ENCODE peak calls at places on chromosomes 6 and 20, in eight cellular contexts. P is MM.1S; E is tibial artery; Z is SJSA1; N is neuronal stem cell; V is Panc1; D is lower lobe of right lung; Q is CD8-positive, alpha-beta T cell. K is an unnamed sample. For H3K4me1, the result is how much of the 10 kb centered on the place peaks cover.

GRCh38 chr6:164322533-164322932 is 908.0 kb downstream of the QKI start:
- DNase-seq in D (no peak), V (no peak), N (no peak), Q (no peak), P (no peak), E (no peak), Z (peak), K (no peak)

GRCh38 chr20:44411020-44411756 is 55.7 kb downstream of the HNF4A start:
- DNase-seq in E (no peak), N (no peak), V (no peak), D (no peak), Z (no peak), P (no peak), Q (no peak), K (peak)

GRCh38 chr6:84618046-84618752 is 146.2 kb downstream of the TBX18 start:
- DNase-seq in V (no peak), Q (no peak), D (no peak), P (no peak), E (no peak), N (no peak), Z (peak), K (no peak)

GRCh38 chr20:63280371-63280770 is 7.8 kb downstream of the ARFGAP1 start:
- DNase-seq in Z (no peak), D (no peak), E (no peak), N (no peak), P (no peak), V (no peak), Q (no peak), K (no peak)

GRCh38 chr6:109610555-109610954 is 80.4 kb downstream of the AK9 start:
- DNase-seq in V (no peak), Z (no peak), D (no peak), N (no peak), Q (no peak), E (no peak), P (peak), K (no peak)

GRCh38 chr20:10271470-10272219 is 53.0 kb downstream of the SNAP25 start:
- DNase-seq in D (no peak), N (no peak), Z (no peak), E (no peak), P (no peak), Q (no peak), V (no peak), K (no peak)

GRCh38 chr6:167550936-167551633 is 226.2 kb downstream of the TTLL2 start:
- DNase-seq in D (peak), V (no peak), P (no peak), Z (peak), Q (no peak), N (no peak), E (peak), K (peak)

GRCh38 chr6:43803783-43804549 is 34.0 kb downstream of the VEGFA start:
- DNase-seq in Z (no peak), Q (no peak), N (no peak), D (no peak), P (no peak), E (no peak), V (no peak), K (no peak)

GRCh38 chr6:124356276-124356810 is 552.7 kb downstream of the NKAIN2 start:
- DNase-seq in E (no peak), D (no peak), N (no peak), Q (no peak), V (no peak), P (no peak), Z (no peak), K (no peak)

GRCh38 chr6:31966997-31967925 is 4.7 kb downstream of the DXO start:
- DNase-seq in N (no peak), D (no peak), P (no peak), Q (no peak), E (no peak), V (no peak), Z (no peak), K (no peak)

GRCh38 chr20:44719841-44720240 is 4.7 kb downstream of the CCN5 start:
- DNase-seq in Q (no peak), P (no peak), N (no peak), E (no peak), D (peak), Z (no peak), V (no peak), K (peak)

GRCh38 chr6:74369556-74369993 is 673.6 kb downstream of the CD109 start:
- DNase-seq in P (no peak), N (no peak), V (no peak), Z (peak), Q (no peak), D (no peak), E (no peak), K (no peak)

GRCh38 chr6:136764522-136764993 is 27.7 kb downstream of the MAP3K5 start:
- DNase-seq in P (no peak), N (no peak), D (no peak), V (no peak), Q (no peak), E (no peak), Z (no peak), K (no peak)

GRCh38 chr20:58888521-58889333 is 36.2 kb downstream of the GNAS start:
- DNase-seq in P (peak), V (no peak), Z (peak), Q (peak), D (peak), E (peak), N (peak), K (peak)

GRCh38 chr6:24902782-24903181 is 33.0 kb downstream of the RIPOR2 start:
- DNase-seq in N (no peak), E (no peak), Q (no peak), P (no peak), D (no peak), V (no peak), Z (peak), K (no peak)

GRCh38 chr20:49993301-49993751 is 10.5 kb downstream of the SNAI1 start:
- DNase-seq in P (no peak), N (no peak), D (no peak), V (no peak), Z (no peak), E (no peak), Q (no peak), K (no peak)

GRCh38 chr6:35728663-35729348 is 8.0 kb upstream of the ARMC12 start:
- DNase-seq in P (peak), V (no peak), Z (no peak), Q (no peak), N (no peak), E (peak), D (peak), K (peak)

GRCh38 chr6:14732845-14733757 is 512.8 kb upstream of the JARID2 start:
- DNase-seq in N (no peak), Z (peak), V (no peak), D (no peak), P (no peak), E (no peak), Q (peak), K (no peak)
- H3K4me1 ChIP-seq in N (under half), Z (under half), V (under half), D (under half), P (under half), E (under half), Q (half or more), K (under half)

DNA sequence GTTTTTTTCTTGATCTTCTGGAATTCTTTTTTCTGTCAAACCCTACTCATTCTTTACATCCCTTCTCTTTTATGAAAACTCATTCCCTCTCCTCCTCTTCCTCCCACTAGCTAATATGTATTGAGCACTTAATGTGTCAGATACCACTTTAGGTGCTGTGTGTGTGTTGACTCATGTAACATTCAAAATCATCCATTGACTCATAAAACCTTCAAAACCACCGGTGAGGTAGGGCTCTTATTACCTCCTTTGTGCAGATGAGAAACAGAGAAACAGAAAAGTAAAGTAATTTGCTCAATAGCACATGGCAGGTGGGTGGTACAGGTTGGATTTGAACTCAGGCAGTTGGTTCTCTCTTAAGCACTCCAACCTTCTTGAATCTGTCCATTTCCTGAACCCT is 136.3 kb upstream of the NEDD9 start:
- DNase-seq in Q (no peak), D (no peak), N (no peak), Z (no peak), P (no peak), V (no peak), E (no peak), K (no peak)
- H3K4me1 ChIP-seq in Q (under half), D (half or more), N (under half), Z (under half), P (under half), V (under half), E (under half), K (under half)

GRCh38 chr6:128727500-128727899 is 155.4 kb upstream of the LAMA2 start:
- DNase-seq in D (no peak), P (no peak), Z (no peak), E (no peak), N (no peak), V (no peak), Q (no peak), K (no peak)
- H3K4me1 ChIP-seq in D (under half), P (under half), Z (under half), E (under half), N (under half), V (under half), Q (under half), K (under half)

GRCh38 chr6:139881728-139882211 is 507.3 kb upstream of the CITED2 start:
- DNase-seq in E (no peak), D (no peak), Q (no peak), P (peak), V (peak), N (no peak), Z (peak), K (peak)

GRCh38 chr6:139883776-139884175 is 509.3 kb upstream of the CITED2 start:
- DNase-seq in P (no peak), D (no peak), E (no peak), Q (no peak), V (no peak), Z (peak), N (no peak), K (no peak)

GRCh38 chr6:139882977-139883728 is 508.7 kb upstream of the CITED2 start:
- DNase-seq in Q (no peak), E (no peak), N (no peak), D (no peak), P (peak), Z (peak), V (no peak), K (no peak)

GRCh38 chr6:139881251-139881650 is 506.8 kb upstream of the CITED2 start:
- DNase-seq in V (no peak), D (no peak), P (no peak), Q (no peak), N (no peak), Z (no peak), E (no peak), K (no peak)

GRCh38 chr6:139882234-139882633 is 507.8 kb upstream of the CITED2 start:
- DNase-seq in D (no peak), Z (peak), Q (no peak), P (peak), N (no peak), V (no peak), E (no peak), K (no peak)
- H3K4me1 ChIP-seq in D (under half), Z (under half), Q (under half), P (under half), N (under half), V (under half), E (under half), K (under half)

DNA sequence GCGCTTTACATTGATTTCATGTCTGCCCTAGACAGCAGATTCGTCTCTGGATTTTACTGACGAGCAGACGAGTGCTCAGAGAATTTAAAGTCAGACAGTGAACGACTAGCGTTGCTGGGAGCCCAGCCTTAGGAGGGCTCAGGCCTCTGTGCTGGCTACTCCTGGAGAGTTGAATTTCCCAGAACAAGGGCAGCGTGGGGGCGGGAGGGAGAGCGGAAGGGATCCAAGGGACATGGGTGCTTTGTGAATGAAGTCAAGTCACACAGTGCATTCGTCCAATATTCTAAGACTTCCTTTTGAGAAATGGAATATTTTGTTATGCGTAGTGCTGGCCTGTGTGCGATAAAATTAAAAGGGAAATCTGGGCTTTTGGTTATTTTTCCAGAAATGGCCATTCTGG is 126.5 kb downstream of the MYLK4 start:
- DNase-seq in E (peak), N (no peak), D (no peak), Z (no peak), V (no peak), Q (no peak), P (no peak), K (no peak)
- H3K4me1 ChIP-seq in E (half or more), N (under half), D (under half), Z (under half), V (under half), Q (under half), P (under half), K (under half)